ENCODE peak calls at places on chromosomes 13 and 19, in six cellular contexts. V is uterus, Z is IMR-90, J is thyroid gland, N is tibial nerve, U is ovary. Y is an unnamed sample.

GRCh38 chr19:42468273-42468796 is 25.6 kb upstream of the CXCL17 start:
- DNase-seq in U (no peak), Z (peak), N (no peak), V (no peak), J (no peak), Y (no peak)

GRCh38 chr19:58000677-58001076 is 1.9 kb downstream of the ZNF606 start:
- DNase-seq in U (no peak), N (no peak), Z (no peak), V (no peak), J (no peak), Y (no peak)

GRCh38 chr13:38954291-38954690 is 36.3 kb downstream of the STOML3 start:
- DNase-seq in N (no peak), V (no peak), U (no peak), Z (no peak), J (no peak), Y (no peak)

GRCh38 chr13:41802684-41803554 is 158.0 kb downstream of the VWA8 start:
- DNase-seq in N (no peak), Z (peak), V (no peak), J (no peak), U (no peak), Y (no peak)

GRCh38 chr19:32976223-32976805 is 4.3 kb downstream of the FAAP24 start:
- DNase-seq in J (peak), Z (peak), U (peak), N (peak), V (peak), Y (peak)

GRCh38 chr19:35882074-35882832 is 13.9 kb downstream of the APLP1 start:
- DNase-seq in V (peak), J (peak), N (peak), U (peak), Z (peak), Y (no peak)

GRCh38 chr19:21022996-21023395 is 2.5 kb downstream of the ZNF430 start:
- DNase-seq in N (no peak), U (no peak), Z (peak), V (no peak), J (peak), Y (no peak)

GRCh38 chr13:112814905-112815585 is 125.2 kb downstream of the ATP11A start:
- DNase-seq in V (no peak), U (no peak), N (no peak), Z (peak), J (peak), Y (peak)

GRCh38 chr13:50589139-50589538 is 254.4 kb downstream of the DLEU7 start:
- DNase-seq in J (peak), N (no peak), U (no peak), Z (peak), V (no peak), Y (no peak)

DNA sequence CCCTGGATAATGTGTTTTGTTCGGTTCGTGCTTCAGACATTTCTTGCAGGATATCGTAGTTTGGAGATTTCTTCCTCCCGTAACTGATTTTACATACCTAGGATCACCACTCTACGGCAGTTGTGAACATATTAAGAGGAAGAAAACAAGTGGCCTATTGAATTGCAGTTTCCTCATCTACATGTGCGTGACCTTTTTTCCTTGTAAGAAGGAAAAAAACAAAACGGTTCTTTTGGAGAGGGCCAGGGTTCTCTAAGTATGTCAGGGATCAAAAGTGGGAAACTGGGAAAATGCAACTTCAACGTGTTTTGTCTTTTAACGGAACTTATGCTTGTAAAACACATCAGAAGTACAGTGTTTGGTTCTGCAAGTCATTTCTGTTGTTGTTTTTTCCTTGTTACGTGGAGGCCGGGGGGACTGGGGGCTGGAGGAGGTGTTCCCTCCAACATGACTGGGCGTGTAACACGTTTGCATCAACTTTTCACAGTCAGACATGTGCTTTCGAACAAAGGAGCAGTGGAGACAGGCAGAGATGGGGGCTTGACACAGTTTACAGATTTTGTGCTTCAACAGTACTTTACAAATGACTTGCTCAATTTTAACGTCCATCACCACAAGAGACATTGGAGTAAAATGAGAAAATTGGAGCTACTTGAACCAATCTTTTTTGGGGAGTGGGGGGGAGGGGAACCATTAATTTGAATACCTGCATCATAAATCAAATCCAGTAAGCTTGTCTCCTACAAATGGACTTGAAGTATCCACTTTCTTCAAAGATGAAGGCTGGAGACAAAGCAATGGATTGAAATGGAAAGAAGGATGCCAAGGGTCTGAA is 3.8 kb downstream of the ZC3H4 start:
- DNase-seq in U (no peak), N (no peak), V (peak), J (no peak), Z (peak), Y (no peak)
- TF ChIP-seq POLR2A in U (no peak), N (no peak), V (no peak), J (peak), Z (no peak), Y (no peak)

GRCh38 chr19:10502524-10503001 is 593 bp downstream of the KEAP1 start:
- DNase-seq in V (peak), N (peak), J (peak), U (peak), Z (peak), Y (peak)
- TF ChIP-seq CTCF in V (peak), N (no peak), J (no peak), U (no peak), Z (peak), Y (no peak)

GRCh38 chr19:6802336-6803035 is 30.0 kb downstream of the VAV1 start:
- DNase-seq in U (no peak), V (peak), J (peak), N (peak), Z (no peak), Y (peak)
- H3K4me3 ChIP-seq in U (no peak), V (no peak), J (no peak), N (no peak), Z (no peak), Y (no peak)

GRCh38 chr19:10604460-10604980 is 17.4 kb upstream of the AP1M2 start:
- DNase-seq in U (no peak), Z (no peak), N (no peak), J (no peak), V (peak), Y (no peak)

GRCh38 chr19:10601999-10602329 is 14.9 kb upstream of the AP1M2 start:
- DNase-seq in U (no peak), J (no peak), V (no peak), N (no peak), Z (no peak), Y (no peak)

GRCh38 chr19:10603873-10604459 is 16.9 kb upstream of the AP1M2 start:
- DNase-seq in J (no peak), U (no peak), N (peak), Z (no peak), V (no peak), Y (no peak)

GRCh38 chr19:10603084-10603872 is 16.2 kb upstream of the AP1M2 start:
- DNase-seq in N (no peak), J (peak), V (peak), U (peak), Z (no peak), Y (peak)

GRCh38 chr19:10602330-10603083 is 15.4 kb upstream of the AP1M2 start:
- DNase-seq in U (peak), J (peak), Z (peak), N (peak), V (peak), Y (peak)
- TF ChIP-seq POLR2A in U (peak), J (peak), Z (no peak), N (no peak), V (peak), Y (no peak)

GRCh38 chr13:21831654-21832324 is 160.9 kb downstream of the FGF9 start:
- DNase-seq in Z (no peak), V (no peak), N (no peak), J (no peak), U (no peak), Y (no peak)

GRCh38 chr13:21837288-21837687 is 166.4 kb downstream of the FGF9 start:
- DNase-seq in Z (no peak), J (no peak), N (no peak), V (no peak), U (no peak), Y (no peak)

GRCh38 chr13:21833921-21834320 is 163.0 kb downstream of the FGF9 start:
- DNase-seq in Z (no peak), U (no peak), V (no peak), N (no peak), J (no peak), Y (no peak)

GRCh38 chr13:21837841-21838551 is 167.1 kb downstream of the FGF9 start:
- DNase-seq in V (peak), N (no peak), J (no peak), U (no peak), Z (peak), Y (peak)

DNA sequence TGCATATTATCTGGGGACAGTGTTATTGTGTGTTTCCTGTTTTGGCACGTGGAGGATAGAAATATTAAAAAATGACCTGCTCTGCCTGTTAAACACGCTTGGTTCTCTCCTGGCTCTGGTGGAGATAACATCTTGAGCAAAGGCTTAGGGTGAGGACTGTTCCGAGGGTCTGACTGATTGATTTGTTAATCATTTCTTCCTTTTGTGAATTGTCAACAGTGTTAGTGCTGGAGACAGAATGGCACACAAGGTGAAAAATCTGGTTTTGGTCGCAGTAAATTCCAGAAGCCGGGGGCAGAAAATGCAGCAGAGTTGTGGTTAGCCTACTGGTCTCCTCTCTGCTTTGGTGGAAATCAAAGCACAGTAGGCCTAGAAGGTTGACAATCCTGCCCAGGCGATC is 163.6 kb downstream of the FGF9 start:
- DNase-seq in U (no peak), J (no peak), Z (no peak), V (no peak), N (no peak), Y (no peak)
- TF ChIP-seq CTCF in U (no peak), J (no peak), Z (no peak), V (no peak), N (no peak), Y (no peak)

GRCh38 chr19:16573296-16573695 is 1.1 kb upstream of the SLC35E1 start:
- DNase-seq in J (no peak), U (no peak), Z (no peak), N (no peak), V (no peak), Y (no peak)
- H3K4me3 ChIP-seq in J (peak), U (peak), Z (peak), N (peak), V (peak), Y (no peak)

GRCh38 chr19:38975861-38976271 is 324 bp upstream of the FBXO17 start:
- DNase-seq in Z (peak), J (no peak), U (peak), V (peak), N (no peak), Y (no peak)
- TF ChIP-seq POLR2A in Z (no peak), J (no peak), U (no peak), V (no peak), N (no peak), Y (no peak)